ENCODE peak calls at places on chromosomes 5 and 9, in four cellular contexts. L, I, U and S are unnamed samples.

GRCh38 chr9:104346645-104347175 is 157.4 kb upstream of the OR13F1 start:
- DNase-seq in U (no peak), I (no peak), L (no peak), S (no peak)

GRCh38 chr9:132243156-132244074 is 81.6 kb downstream of the NTNG2 start:
- DNase-seq in L (no peak), I (no peak), U (no peak), S (no peak)

GRCh38 chr5:130109152-130109551 is 204.9 kb downstream of the CHSY3 start:
- DNase-seq in U (no peak), I (peak; percentile 20), L (no peak), S (no peak)

GRCh38 chr5:137599479-137599878 is 100.4 kb upstream of the SPOCK1 start:
- DNase-seq in I (no peak), L (no peak), U (no peak), S (no peak)

GRCh38 chr5:97501965-97502305 is 318.9 kb upstream of the RIOK2 start:
- DNase-seq in L (no peak), I (no peak), U (no peak), S (no peak)

GRCh38 chr9:91145496-91145895 is 216.2 kb downstream of the AUH start:
- DNase-seq in U (no peak), I (no peak), L (no peak), S (no peak)

GRCh38 chr5:168612996-168613395 is 33.8 kb upstream of the PANK3 start:
- DNase-seq in I (no peak), L (no peak), U (no peak), S (no peak)

GRCh38 chr9:97405551-97405950 is 6.3 kb upstream of the TDRD7 start:
- DNase-seq in U (no peak), L (no peak), I (no peak), S (no peak)

GRCh38 chr5:147384346-147385193 is 125.3 kb downstream of the DPYSL3 start:
- DNase-seq in L (no peak), I (peak; percentile 54), U (no peak), S (no peak)

GRCh38 chr5:178382689-178383276 is 150.2 kb upstream of the PHYKPL start:
- DNase-seq in L (no peak), U (no peak), I (no peak), S (no peak)

GRCh38 chr5:42870882-42871418 is 59.3 kb upstream of the SELENOP start:
- DNase-seq in L (no peak), U (no peak), I (no peak), S (no peak)

GRCh38 chr9:105069285-105070065 is 141.5 kb upstream of the ABCA1 start:
- DNase-seq in I (no peak), L (no peak), U (no peak), S (no peak)